ENCODE peak calls at places on chromosome 18, in seven cellular contexts. K is GM23338, Q is transverse colon, N is Panc1, Y is HepG2, W is esophagus muscularis mucosa, R is stomach. I is an unnamed sample.

GRCh38 chr18:42157878-42158277 is 202.8 kb downstream of the PIK3C3 start:
- DNase-seq in K (no peak), Q (no peak), N (no peak), Y (no peak), W (no peak), R (no peak), I (no peak)

GRCh38 chr18:23689616-23690504 is 607 bp downstream of the LAMA3 start:
- DNase-seq in K (peak; percentile 47), Q (no peak), N (no peak), Y (no peak), W (no peak), R (peak; percentile 29), I (no peak)

GRCh38 chr18:52222211-52222610 is 117.8 kb upstream of the DCC start:
- DNase-seq in K (no peak), Q (no peak), N (no peak), Y (no peak), W (no peak), R (no peak), I (no peak)

GRCh38 chr18:35661483-35662146 is 80.1 kb downstream of the GALNT1 start:
- DNase-seq in K (peak; percentile 51), Q (no peak), N (no peak), Y (peak; percentile 17), W (no peak), R (no peak), I (no peak)

GRCh38 chr18:79956276-79956675 is 4.8 kb upstream of the SLC66A2 start:
- DNase-seq in K (no peak), Q (peak; percentile 4), N (no peak), Y (no peak), W (no peak), R (no peak), I (peak; percentile 17)

GRCh38 chr18:27839141-27839540 is 337.8 kb downstream of the CDH2 start:
- DNase-seq in K (no peak), Q (no peak), N (no peak), Y (peak; percentile 15), W (no peak), R (no peak), I (no peak)

GRCh38 chr18:79625195-79625923 is 54.2 kb upstream of the CTDP1 start:
- DNase-seq in K (no peak), Q (peak; percentile 17), N (no peak), Y (no peak), W (no peak), R (no peak), I (peak; percentile 49)

GRCh38 chr18:8898990-8899389 is 193.6 kb downstream of the MTCL1 start:
- DNase-seq in K (peak; percentile 9), Q (no peak), N (no peak), Y (no peak), W (no peak), R (no peak), I (no peak)

GRCh38 chr18:6755107-6755506 is 25.6 kb downstream of the ARHGAP28 start:
- DNase-seq in K (no peak), Q (no peak), N (no peak), Y (no peak), W (no peak), R (no peak), I (no peak)

GRCh38 chr18:11004951-11005350 is 144.4 kb downstream of the PIEZO2 start:
- DNase-seq in K (no peak), Q (no peak), N (no peak), Y (no peak), W (no peak), R (no peak), I (no peak)

GRCh38 chr18:37230762-37231161 is 334.8 kb downstream of the CELF4 start:
- DNase-seq in K (no peak), Q (no peak), N (no peak), Y (no peak), W (no peak), R (no peak), I (no peak)

GRCh38 chr18:26091047-26091630 is 726 bp upstream of the SS18 start:
- DNase-seq in K (peak; percentile 54), Q (no peak), N (peak; percentile 20), Y (peak; percentile 54), W (peak; percentile 93), R (peak; percentile 58), I (peak; percentile 88)

GRCh38 chr18:26097563-26097962 is 7.2 kb upstream of the SS18 start:
- DNase-seq in K (no peak), Q (no peak), N (no peak), Y (no peak), W (no peak), R (no peak), I (no peak)

GRCh38 chr18:26096852-26097251 is 6.4 kb upstream of the SS18 start:
- DNase-seq in K (no peak), Q (no peak), N (no peak), Y (no peak), W (no peak), R (no peak), I (no peak)
- TF ChIP-seq POLR2AphosphoS5 in K (no peak), Q (no peak), N (no peak), Y (no peak), W (no peak), R (no peak), I (no peak)

DNA sequence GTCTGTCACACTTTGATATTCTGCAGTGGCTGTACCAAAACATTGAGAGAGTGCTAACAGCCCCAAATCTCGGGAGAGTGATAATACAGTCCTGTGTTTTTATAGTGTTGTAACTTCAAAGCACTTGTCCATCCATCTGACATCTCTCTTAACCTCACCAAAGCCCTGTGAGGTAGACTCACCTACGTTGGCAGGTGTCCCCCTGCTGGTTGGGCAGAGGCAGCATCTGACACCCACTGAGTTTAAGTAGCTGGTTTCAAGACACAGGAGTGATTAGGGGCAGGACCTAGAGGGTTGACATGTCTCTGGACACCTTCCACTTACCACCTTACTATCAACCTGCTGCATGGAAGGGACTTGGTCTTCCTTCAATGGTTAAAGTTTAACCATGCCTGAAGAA is 22.9 kb downstream of the COLEC12 start:
- DNase-seq in K (peak; percentile 63), Q (no peak), N (no peak), Y (peak; percentile 27), W (no peak), R (peak; percentile 53), I (no peak)
- TF ChIP-seq CTCF in K (peak; percentile 71), Q (no peak), N (peak; percentile 61), Y (peak; percentile 66), W (peak; percentile 24), R (peak; percentile 21), I (no peak)

DNA sequence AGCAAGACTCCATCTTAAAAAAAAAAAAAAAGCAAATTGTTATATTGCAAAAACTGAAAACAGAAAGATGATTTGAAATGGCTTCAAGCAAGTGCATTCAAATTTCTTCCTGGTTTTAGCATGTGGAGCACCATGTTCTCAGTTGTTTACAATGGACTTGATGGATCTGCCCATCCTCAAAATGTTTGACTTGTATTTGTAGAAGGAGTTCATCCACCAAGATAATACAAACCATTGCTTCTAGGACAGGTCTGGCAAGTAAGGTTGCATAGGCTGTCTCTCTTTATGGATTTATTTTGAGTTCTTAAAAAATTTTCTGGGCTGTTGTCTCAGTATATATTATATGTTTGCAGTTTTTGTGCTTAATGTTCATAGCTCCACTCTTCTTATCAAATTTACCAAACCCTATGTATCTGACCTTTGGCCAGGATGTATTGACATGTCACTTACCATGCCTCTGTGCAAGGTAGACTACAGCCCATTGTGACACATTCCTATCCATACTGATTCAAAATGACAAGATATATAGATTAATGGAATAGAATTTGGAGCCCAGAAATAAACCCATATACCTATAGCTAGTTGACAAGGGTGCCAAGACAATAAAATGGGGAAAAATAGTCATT is 21.7 kb upstream of the ZCCHC2 start:
- DNase-seq in K (no peak), Q (no peak), N (no peak), Y (peak; percentile 79), W (no peak), R (no peak), I (no peak)
- TF ChIP-seq POLR2AphosphoS5 in K (no peak), Q (no peak), N (no peak), Y (no peak), W (no peak), R (no peak), I (no peak)

GRCh38 chr18:3193354-3193753 is 26.4 kb downstream of the MYOM1 start:
- DNase-seq in K (no peak), Q (no peak), N (no peak), Y (no peak), W (no peak), R (no peak), I (no peak)
- TF ChIP-seq CTCF in K (no peak), Q (no peak), N (no peak), Y (no peak), W (no peak), R (no peak), I (no peak)

DNA sequence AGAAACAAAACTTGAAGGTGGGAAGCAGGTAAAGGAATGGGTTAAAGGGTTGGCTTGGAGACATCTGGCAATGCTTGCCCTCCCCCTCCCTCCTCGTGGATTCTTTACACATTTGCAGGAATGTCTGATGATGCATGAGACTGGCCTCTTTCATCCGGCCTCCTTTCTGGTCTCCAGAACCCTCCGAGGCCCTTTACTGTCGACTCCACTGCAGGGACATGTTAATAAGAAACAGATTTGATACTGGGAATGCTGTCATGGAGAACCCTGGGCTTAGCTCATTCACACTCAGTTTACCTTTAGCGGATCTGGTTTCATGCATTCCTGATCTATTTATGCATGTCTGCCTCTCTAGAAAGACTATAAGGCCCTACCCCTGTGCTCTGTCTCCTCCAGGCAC is 238.7 kb downstream of the TGIF1 start:
- DNase-seq in K (peak; percentile 69), Q (no peak), N (no peak), Y (no peak), W (peak; percentile 39), R (no peak), I (no peak)
- TF ChIP-seq POLR2AphosphoS5 in K (no peak), Q (no peak), N (no peak), Y (no peak), W (no peak), R (no peak), I (no peak)

DNA sequence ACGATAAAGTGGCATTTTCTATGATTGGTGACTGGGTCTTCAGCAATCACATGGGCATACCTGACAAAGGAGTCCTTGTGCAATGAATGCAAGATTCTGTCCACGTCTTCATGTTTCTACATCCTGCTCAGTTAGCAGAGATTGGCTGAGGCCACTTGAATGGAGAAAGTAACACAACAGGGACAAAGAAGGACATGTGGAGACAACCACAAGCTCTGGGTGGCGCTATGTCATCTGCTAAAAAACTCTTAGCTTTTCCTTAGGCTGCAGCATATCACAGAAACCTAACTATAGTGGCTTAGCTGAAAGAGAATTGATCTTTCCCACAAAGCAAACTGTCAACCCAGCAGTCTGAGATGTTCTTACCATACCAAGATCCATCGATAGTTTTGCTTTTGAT is 1109.7 kb downstream of the SOCS6 start:
- DNase-seq in K (peak; percentile 1), Q (no peak), N (no peak), Y (peak; percentile 1), W (no peak), R (no peak), I (no peak)
- TF ChIP-seq CTCF in K (no peak), Q (no peak), N (peak; percentile 28), Y (peak; percentile 40), W (no peak), R (no peak), I (no peak)

I was measured in sigmoid colon.